ENCODE peak calls at places on chromosome 11, in four cellular contexts. Z, S, R and A are unnamed samples.

GRCh38 chr11:73950869-73951710 is at the start of gene DNAJB13:
- DNase-seq in S (no peak), Z (peak; percentile 79), R (peak; percentile 60), A (peak; percentile 92)

GRCh38 chr11:34262601-34263081 is 95.2 kb downstream of the ABTB2 start:
- DNase-seq in Z (no peak), R (no peak), S (no peak), A (no peak)

GRCh38 chr11:12854829-12855228 is 154.3 kb upstream of the RASSF10 start:
- DNase-seq in Z (no peak), R (no peak), S (no peak), A (no peak)

GRCh38 chr11:58494096-58494495 is 13.8 kb downstream of the OR5B21 start:
- DNase-seq in Z (no peak), S (no peak), R (peak; percentile 33), A (no peak)

GRCh38 chr11:12200359-12201015 is 90.1 kb downstream of the MICAL2 start:
- DNase-seq in Z (no peak), S (no peak), R (peak; percentile 83), A (no peak)

GRCh38 chr11:101128571-101129202 is 926 bp downstream of the PGR start:
- DNase-seq in R (no peak), Z (peak; percentile 43), S (no peak), A (no peak)

GRCh38 chr11:870418-870817 is 27.8 kb downstream of the TSPAN4 start:
- DNase-seq in S (no peak), R (no peak), Z (no peak), A (no peak)

GRCh38 chr11:111069076-111069475 is 176.4 kb upstream of the POU2AF2 start:
- DNase-seq in R (peak; percentile 81), Z (peak; percentile 50), S (peak; percentile 23), A (peak; percentile 78)

GRCh38 chr11:128725630-128726461 is 32.0 kb downstream of the FLI1 start:
- DNase-seq in Z (no peak), R (peak; percentile 59), S (no peak), A (no peak)

GRCh38 chr11:63020671-63021255 is 5.1 kb upstream of the SLC22A8 start:
- DNase-seq in R (no peak), Z (peak; percentile 85), S (peak; percentile 36), A (peak; percentile 63)

GRCh38 chr11:17475666-17476316 is 854 bp downstream of the ABCC8 start:
- DNase-seq in S (no peak), R (no peak), Z (peak; percentile 39), A (peak; percentile 22)

GRCh38 chr11:37503411-37504065 is 905.5 kb upstream of the RAG2 start:
- DNase-seq in Z (no peak), R (no peak), S (no peak), A (peak; percentile 1)

GRCh38 chr11:69943066-69943465 is 123.8 kb upstream of the FGF3 start:
- DNase-seq in S (no peak), R (no peak), Z (no peak), A (peak; percentile 72)

GRCh38 chr11:70104419-70104818 is 26.3 kb downstream of the ANO1 start:
- DNase-seq in R (no peak), Z (no peak), S (no peak), A (no peak)

GRCh38 chr11:8757047-8757446 is 74.5 kb downstream of the RPL27A start:
- DNase-seq in S (no peak), R (peak; percentile 57), Z (no peak), A (no peak)

GRCh38 chr11:131447898-131448297 is 77.5 kb downstream of the NTM start:
- DNase-seq in R (no peak), S (no peak), Z (no peak), A (no peak)

GRCh38 chr11:116078101-116078561 is 573.9 kb upstream of the CADM1 start:
- DNase-seq in R (peak; percentile 20), S (no peak), Z (peak; percentile 57), A (peak; percentile 98)

GRCh38 chr11:27497284-27497866 is 9.2 kb downstream of the LIN7C start:
- DNase-seq in R (peak; percentile 27), Z (no peak), S (no peak), A (no peak)

GRCh38 chr11:9906043-9906791 is 242.3 kb downstream of the SWAP70 start:
- DNase-seq in Z (peak; percentile 45), S (peak; percentile 60), R (peak; percentile 94), A (peak; percentile 99)

DNA sequence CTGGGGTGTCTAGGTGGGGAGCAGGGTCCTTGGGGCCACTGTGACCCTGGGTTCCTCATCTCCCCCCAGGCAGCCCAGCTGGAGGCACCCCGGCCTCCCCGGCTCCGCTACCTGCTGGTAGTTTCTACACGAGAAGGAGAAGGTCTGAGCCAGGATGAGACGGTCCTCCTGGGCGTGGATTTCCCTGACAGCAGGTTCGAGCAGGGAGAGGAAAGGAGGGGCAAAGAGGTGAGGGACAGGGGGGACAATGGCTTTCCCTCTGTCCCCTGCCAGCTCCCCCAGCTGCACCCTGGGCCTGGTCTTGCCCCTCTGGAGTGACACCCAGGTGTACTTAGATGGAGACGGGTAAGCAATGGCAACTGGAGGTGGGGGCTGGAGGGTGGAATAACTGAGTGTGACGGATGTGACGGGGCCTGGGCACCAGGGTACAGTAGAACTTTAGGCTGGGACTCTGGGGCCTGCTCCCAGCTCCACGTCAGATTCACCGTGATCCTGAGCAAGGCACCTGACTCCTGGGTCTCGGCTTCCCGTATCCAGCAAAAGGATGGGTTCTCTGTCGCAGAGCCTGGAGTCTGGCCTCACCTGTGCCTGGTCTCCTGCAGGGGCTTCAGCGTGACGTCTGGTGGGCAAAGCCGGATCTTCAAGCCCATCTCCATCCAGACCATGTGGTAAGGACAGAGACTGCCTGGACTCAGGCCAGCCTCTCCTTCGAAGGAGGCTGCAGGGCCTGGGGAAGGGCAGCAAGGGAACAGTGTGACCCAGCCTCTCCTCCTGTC is 3.6 kb downstream of the SSH3 start:
- DNase-seq in Z (no peak), S (no peak), R (no peak), A (no peak)
- H4K5ac ChIP-seq in Z (no peak overlapping the region), S (no peak overlapping the region), R (no peak overlapping the region), A (no peak overlapping the region)

DNA sequence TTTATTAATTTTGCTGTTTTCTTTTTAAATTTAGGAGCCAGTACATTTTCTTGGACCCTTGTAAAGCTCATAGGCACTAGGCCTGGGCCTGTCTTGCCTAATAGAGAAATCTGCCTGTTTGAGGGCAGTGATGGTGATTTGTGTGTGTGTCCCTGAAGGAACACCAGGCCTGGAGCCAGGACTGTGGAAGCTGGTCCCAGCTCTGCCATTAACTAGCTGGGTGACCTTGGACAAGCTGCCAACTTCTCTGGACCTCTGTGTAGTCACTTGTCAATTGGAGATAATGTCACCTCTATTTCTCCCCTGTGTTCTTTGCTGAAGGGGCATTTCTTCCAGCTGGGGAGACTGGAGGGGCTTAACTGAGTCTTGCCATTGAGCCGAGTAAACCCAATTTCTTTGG is 16.0 kb upstream of the FTH1 start:
- DNase-seq in S (no peak), R (no peak), Z (no peak), A (no peak)
- H2BK120ac ChIP-seq in S (no peak overlapping the region), R (no peak overlapping the region), Z (no peak overlapping the region), A (no peak overlapping the region)

GRCh38 chr11:64741393-64742086 is 2.4 kb downstream of the RASGRP2 start:
- DNase-seq in R (no peak), S (no peak), Z (peak; percentile 66), A (peak; percentile 42)

GRCh38 chr11:64742087-64742939 is 1.6 kb downstream of the RASGRP2 start:
- DNase-seq in R (no peak), Z (peak; percentile 56), S (no peak), A (peak; percentile 32)

GRCh38 chr11:64744544-64745218 is 739 bp upstream of the RASGRP2 start:
- DNase-seq in R (no peak), Z (no peak), S (no peak), A (no peak)

GRCh38 chr11:64743591-64744543 is at the start of gene RASGRP2:
- DNase-seq in S (no peak), Z (peak; percentile 85), R (no peak), A (peak; percentile 42)

DNA sequence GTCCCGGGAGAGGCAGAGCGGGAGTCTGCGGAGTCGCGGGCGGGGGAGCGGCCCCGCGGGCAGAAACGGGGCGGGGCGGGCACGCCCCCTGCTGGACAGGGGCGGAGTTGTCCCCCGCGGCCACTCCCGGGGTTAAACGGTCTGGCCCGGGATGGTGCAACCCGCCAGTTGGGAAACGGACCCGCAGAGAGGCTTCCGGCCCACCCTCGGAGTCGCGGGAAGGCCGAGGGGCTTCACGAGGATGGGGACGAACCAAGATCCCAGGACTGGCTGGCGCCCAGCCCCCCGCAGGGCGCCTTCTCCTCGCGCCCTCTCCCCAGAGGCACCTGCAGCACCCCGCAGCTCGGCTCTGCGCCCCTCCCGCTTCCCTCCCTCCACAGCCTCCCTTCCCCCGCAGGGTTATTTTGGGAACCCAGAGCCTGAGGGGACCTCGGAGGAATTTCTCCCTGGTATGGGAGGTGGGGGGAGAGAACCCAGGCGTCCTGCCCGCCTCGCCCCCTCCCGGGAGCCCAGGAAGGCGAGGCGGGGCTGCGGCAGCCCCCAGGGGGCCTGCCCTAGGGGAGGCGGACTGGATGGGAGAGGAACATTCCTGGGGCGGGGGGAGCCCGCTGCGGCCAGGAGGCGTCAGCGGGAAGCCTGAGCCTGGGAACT is 877 bp downstream of the RASGRP2 start:
- DNase-seq in Z (peak; percentile 76), R (no peak), S (no peak), A (peak; percentile 45)
- H3K4me1 ChIP-seq in Z (no peaks in the 10 kb centered on the region), R (peaks cover 13% of the 10 kb centered on the region), S (peaks cover 33% of the 10 kb centered on the region), A (no peaks in the 10 kb centered on the region)

GRCh38 chr11:117550466-117550865 is 222.8 kb downstream of the CEP164 start:
- DNase-seq in Z (no peak), S (no peak), R (no peak), A (no peak)

GRCh38 chr11:117547188-117547831 is 219.7 kb downstream of the CEP164 start:
- DNase-seq in S (no peak), Z (peak; percentile 44), R (no peak), A (no peak)

GRCh38 chr11:117546431-117547160 is 218.9 kb downstream of the CEP164 start:
- DNase-seq in S (no peak), R (no peak), Z (no peak), A (no peak)

GRCh38 chr11:117547911-117548310 is 220.3 kb downstream of the CEP164 start:
- DNase-seq in Z (no peak), S (no peak), R (no peak), A (no peak)

DNA sequence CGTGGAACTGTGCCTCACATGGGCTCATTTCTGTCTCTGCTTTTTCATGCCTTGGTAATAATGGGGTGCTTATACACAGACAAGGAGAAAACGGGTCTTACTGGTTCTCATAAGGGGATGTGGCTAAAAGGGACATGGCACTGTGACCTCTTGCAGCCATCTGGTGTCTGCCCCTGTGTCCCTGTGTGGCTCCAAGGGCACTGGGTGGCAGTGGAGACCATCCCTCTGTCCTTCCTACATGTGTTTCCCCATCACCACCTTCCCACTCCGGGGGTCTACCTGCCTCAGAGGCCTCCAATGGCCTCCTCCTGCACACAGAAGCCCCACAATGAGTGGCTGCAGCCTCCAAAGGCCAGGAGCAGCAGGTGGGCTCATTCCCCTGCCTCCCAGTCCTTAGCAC is 221.2 kb downstream of the CEP164 start:
- DNase-seq in S (no peak), R (no peak), Z (no peak), A (no peak)
- H4K5ac ChIP-seq in S (no peak overlapping the region), R (no peak overlapping the region), Z (no peak overlapping the region), A (no peak overlapping the region)